ENCODE peak calls at places on chromosomes 7 and 10, in ten cellular contexts. H is H9, M is psoas muscle, R is chondrocyte, E is progenitor cell of endocrine pancreas, L is A549, Z is PC-9, J is mesothelial cell of epicardium, I is tibial artery, O is AG04450. K is an unnamed sample.

GRCh38 chr10:6794441-6794840 is 214.4 kb upstream of the PRKCQ start:
- DNase-seq in H (no peak), M (no peak), R (no peak), E (no peak), L (no peak), Z (no peak), J (no peak), I (no peak), O (no peak), K (no peak)

GRCh38 chr7:142750321-142750938 is 1.2 kb downstream of the PRSS1 start:
- DNase-seq in H (no peak), M (no peak), R (no peak), E (no peak), L (no peak), Z (no peak), J (no peak), I (no peak), O (no peak), K (no peak)

GRCh38 chr7:155145477-155146255 is 75.5 kb downstream of the HTR5A start:
- DNase-seq in H (no peak), M (no peak), R (no peak), E (no peak), L (no peak), Z (no peak), J (no peak), I (no peak), O (no peak), K (no peak)

GRCh38 chr7:30770936-30771858 is at the start of gene MINDY4:
- DNase-seq in H (peak), M (peak), R (no peak), E (peak), L (peak), Z (peak), J (peak), I (peak), O (peak), K (peak)

GRCh38 chr7:81445462-81445861 is 324.4 kb downstream of the HGF start:
- DNase-seq in H (no peak), M (no peak), R (no peak), E (no peak), L (no peak), Z (no peak), J (no peak), I (no peak), O (no peak), K (no peak)

GRCh38 chr7:18352339-18353255 is 143.0 kb upstream of the HDAC9 start:
- DNase-seq in H (peak), M (peak), R (no peak), E (peak), L (peak), Z (peak), J (no peak), I (no peak), O (peak), K (peak)

GRCh38 chr7:81111358-81111757 is 192.5 kb upstream of the SEMA3C start:
- DNase-seq in H (no peak), M (no peak), R (no peak), E (no peak), L (no peak), Z (peak), J (no peak), I (no peak), O (peak), K (no peak)

GRCh38 chr10:63819753-63820347 is 298.6 kb downstream of the REEP3 start:
- DNase-seq in H (peak), M (peak), R (no peak), E (peak), L (peak), Z (peak), J (peak), I (peak), O (peak), K (peak)

GRCh38 chr7:157046681-157047080 is 36.2 kb upstream of the MNX1 start:
- DNase-seq in H (no peak), M (no peak), R (no peak), E (no peak), L (no peak), Z (peak), J (no peak), I (no peak), O (no peak), K (no peak)

GRCh38 chr10:120327671-120328070 is 129.4 kb upstream of the PLPP4 start:
- DNase-seq in H (no peak), M (no peak), R (no peak), E (no peak), L (no peak), Z (no peak), J (no peak), I (no peak), O (no peak), K (peak)

GRCh38 chr10:4051011-4051407 is 266.0 kb upstream of the KLF6 start:
- DNase-seq in H (no peak), M (no peak), R (no peak), E (no peak), L (no peak), Z (no peak), J (no peak), I (peak), O (no peak), K (no peak)

GRCh38 chr7:24963218-24963617 is 16.8 kb downstream of the OSBPL3 start:
- DNase-seq in H (no peak), M (peak), R (no peak), E (no peak), L (no peak), Z (no peak), J (no peak), I (peak), O (no peak), K (no peak)

GRCh38 chr7:5549096-5549896 is 125.7 kb upstream of the TNRC18 start:
- DNase-seq in H (no peak), M (peak), R (no peak), E (no peak), L (peak), Z (peak), J (no peak), I (no peak), O (no peak), K (no peak)

GRCh38 chr7:132430863-132431822 is 145.1 kb downstream of the PLXNA4 start:
- DNase-seq in H (no peak), M (no peak), R (no peak), E (no peak), L (peak), Z (no peak), J (no peak), I (no peak), O (peak), K (no peak)

GRCh38 chr10:27242951-27243551 is 2.5 kb upstream of the ACBD5 start:
- DNase-seq in H (peak), M (no peak), R (no peak), E (no peak), L (peak), Z (no peak), J (no peak), I (peak), O (no peak), K (peak)

GRCh38 chr10:27240891-27241639 is 468 bp upstream of the ACBD5 start:
- DNase-seq in H (peak), M (peak), R (no peak), E (no peak), L (no peak), Z (no peak), J (no peak), I (no peak), O (no peak), K (peak)

GRCh38 chr10:27240212-27240890 is at the start of gene ACBD5:
- DNase-seq in H (peak), M (peak), R (peak), E (peak), L (peak), Z (peak), J (no peak), I (peak), O (peak), K (peak)

GRCh38 chr10:27241640-27242472 is 1.3 kb upstream of the ACBD5 start:
- DNase-seq in H (peak), M (peak), R (peak), E (peak), L (peak), Z (peak), J (peak), I (peak), O (peak), K (peak)

GRCh38 chr10:27242473-27242950 is 1.9 kb upstream of the ACBD5 start:
- DNase-seq in H (no peak), M (no peak), R (no peak), E (no peak), L (no peak), Z (no peak), J (no peak), I (no peak), O (no peak), K (no peak)
- TF ChIP-seq CTCF in H (no peak), M (no peak), R (peak), E (no peak), L (no peak), Z (no peak), J (no peak), I (no peak), O (no peak), K (peak)

GRCh38 chr10:132607961-132608495 is 70.4 kb downstream of the INPP5A start:
- DNase-seq in H (no peak), M (no peak), R (peak), E (no peak), L (no peak), Z (no peak), J (no peak), I (no peak), O (no peak), K (no peak)

GRCh38 chr10:132608511-132609195 is 71.1 kb downstream of the INPP5A start:
- DNase-seq in H (no peak), M (no peak), R (peak), E (no peak), L (no peak), Z (no peak), J (no peak), I (peak), O (no peak), K (no peak)

GRCh38 chr10:132606031-132606491 is 68.5 kb downstream of the INPP5A start:
- DNase-seq in H (no peak), M (no peak), R (no peak), E (no peak), L (no peak), Z (no peak), J (no peak), I (no peak), O (no peak), K (no peak)

GRCh38 chr10:132606536-132607316 is 69.1 kb downstream of the INPP5A start:
- DNase-seq in H (no peak), M (peak), R (peak), E (no peak), L (no peak), Z (no peak), J (no peak), I (peak), O (no peak), K (no peak)

DNA sequence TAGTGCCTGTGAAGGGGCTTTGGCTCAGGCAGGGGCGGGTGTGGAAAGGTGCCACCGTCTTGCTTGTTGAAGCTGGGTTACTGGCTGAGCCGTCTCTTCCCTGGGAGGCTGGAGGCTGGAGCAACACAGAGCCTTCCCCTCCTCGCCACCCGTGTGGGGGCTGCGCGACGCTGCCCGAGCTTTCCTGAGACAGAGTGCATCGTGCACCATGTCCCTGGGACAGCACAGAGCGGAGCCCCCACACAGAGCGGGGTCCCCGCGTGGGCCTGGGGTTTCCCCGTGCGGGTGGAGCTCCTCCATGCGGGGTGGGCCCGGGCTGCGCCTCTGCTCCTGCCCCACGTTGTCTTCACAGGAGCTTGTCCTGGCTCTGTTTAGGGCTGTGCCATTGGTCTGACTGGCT is 69.9 kb downstream of the INPP5A start:
- DNase-seq in H (no peak), M (no peak), R (peak), E (no peak), L (no peak), Z (no peak), J (no peak), I (no peak), O (no peak), K (no peak)
- TF ChIP-seq CTCF in H (no peak), M (no peak), R (no peak), E (no peak), L (no peak), Z (no peak), J (no peak), I (no peak), O (no peak), K (no peak)

GRCh38 chr7:40507166-40507565 is 372.4 kb downstream of the SUGCT start:
- DNase-seq in H (no peak), M (no peak), R (no peak), E (no peak), L (no peak), Z (no peak), J (no peak), I (no peak), O (no peak), K (no peak)
- TF ChIP-seq CTCF in H (peak), M (peak), R (peak), E (peak), L (peak), Z (peak), J (peak), I (no peak), O (no peak), K (no peak)

GRCh38 chr10:133039107-133039822 is 48.5 kb upstream of the ADGRA1 start:
- DNase-seq in H (peak), M (no peak), R (no peak), E (no peak), L (peak), Z (no peak), J (no peak), I (no peak), O (no peak), K (peak)
- TF ChIP-seq CTCF in H (peak), M (no peak), R (no peak), E (peak), L (no peak), Z (no peak), J (no peak), I (no peak), O (no peak), K (no peak)

GRCh38 chr7:4185736-4186512 is 496.2 kb upstream of the FOXK1 start:
- DNase-seq in H (no peak), M (no peak), R (no peak), E (no peak), L (no peak), Z (no peak), J (no peak), I (no peak), O (no peak), K (no peak)
- TF ChIP-seq CTCF in H (no peak), M (no peak), R (no peak), E (no peak), L (no peak), Z (no peak), J (no peak), I (no peak), O (no peak), K (no peak)

DNA sequence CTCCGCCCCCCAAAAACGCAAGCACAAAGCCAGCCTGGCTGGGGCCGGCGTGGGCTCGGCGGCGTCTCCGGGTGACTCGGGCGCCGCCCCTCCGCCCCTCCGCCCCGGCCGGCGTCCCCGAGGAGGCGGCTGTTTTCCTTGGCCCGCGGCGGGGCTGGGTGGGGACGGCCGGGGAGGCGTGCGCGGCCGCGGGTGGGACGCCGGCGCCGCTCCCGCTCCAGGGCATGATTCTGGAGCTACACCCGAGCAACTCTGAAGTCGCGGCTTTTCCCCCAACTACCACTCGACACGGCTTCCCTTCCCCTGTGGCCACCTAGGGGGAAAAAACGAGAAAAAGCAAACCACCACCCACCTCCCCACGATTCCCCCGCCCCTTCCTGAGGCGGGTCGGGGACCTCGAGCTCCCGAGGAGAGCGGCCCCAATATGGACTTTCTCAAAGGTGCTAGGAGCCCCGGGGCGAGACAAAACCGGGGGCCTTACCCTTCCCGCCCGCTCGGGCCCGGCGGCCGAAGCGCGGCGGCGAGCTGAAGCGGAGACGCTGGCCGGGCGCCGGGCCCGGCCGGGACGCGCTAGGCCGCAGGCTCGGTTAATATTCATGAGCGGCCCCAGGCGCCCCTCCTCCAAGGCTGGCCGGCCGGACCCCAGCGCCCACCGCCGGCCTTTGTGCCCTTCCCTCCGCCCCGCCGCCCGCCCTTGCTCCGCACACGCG is 856 bp downstream of the ARHGAP21 start:
- DNase-seq in H (peak), M (peak), R (no peak), E (peak), L (peak), Z (no peak), J (peak), I (peak), O (no peak), K (peak)
- TF ChIP-seq CTCF in H (no peak), M (no peak), R (peak), E (peak), L (no peak), Z (no peak), J (no peak), I (no peak), O (peak), K (no peak)

GRCh38 chr7:638256-639011 is 88.1 kb upstream of the DNAAF5 start:
- DNase-seq in H (no peak), M (no peak), R (no peak), E (no peak), L (no peak), Z (no peak), J (no peak), I (no peak), O (no peak), K (no peak)

GRCh38 chr7:645606-646005 is 80.9 kb upstream of the DNAAF5 start:
- DNase-seq in H (no peak), M (no peak), R (no peak), E (no peak), L (no peak), Z (no peak), J (no peak), I (no peak), O (no peak), K (no peak)

GRCh38 chr7:644381-645305 is 81.9 kb upstream of the DNAAF5 start:
- DNase-seq in H (no peak), M (no peak), R (no peak), E (no peak), L (no peak), Z (no peak), J (no peak), I (no peak), O (no peak), K (no peak)

GRCh38 chr7:641269-641671 is 85.2 kb upstream of the DNAAF5 start:
- DNase-seq in H (no peak), M (no peak), R (no peak), E (no peak), L (no peak), Z (no peak), J (no peak), I (no peak), O (no peak), K (no peak)

GRCh38 chr7:641966-642365 is 84.5 kb upstream of the DNAAF5 start:
- DNase-seq in H (no peak), M (no peak), R (no peak), E (no peak), L (no peak), Z (no peak), J (no peak), I (no peak), O (no peak), K (no peak)
- TF ChIP-seq CTCF in H (no peak), M (no peak), R (no peak), E (no peak), L (no peak), Z (no peak), J (no peak), I (no peak), O (no peak), K (no peak)

DNA sequence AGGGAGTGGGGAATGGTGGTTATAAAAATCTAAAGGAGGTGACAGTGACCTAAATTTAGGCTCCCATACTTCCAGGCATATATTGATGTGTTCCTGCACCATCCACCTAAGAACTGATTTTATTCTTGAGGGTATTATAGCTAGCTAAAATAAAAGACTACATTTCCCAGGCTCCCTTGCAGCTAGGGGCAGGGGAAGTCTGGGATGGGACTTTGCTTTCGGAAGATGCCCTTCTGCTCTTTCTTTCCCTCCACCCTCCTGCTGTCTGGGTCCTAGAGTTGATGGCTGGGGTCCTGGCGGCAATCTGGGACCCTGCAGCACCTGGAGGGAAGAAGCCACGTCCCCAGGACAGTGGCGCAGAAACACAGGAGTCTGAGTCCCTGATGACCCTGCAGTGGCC is 53.8 kb upstream of the SAMD8 start:
- DNase-seq in H (no peak), M (no peak), R (no peak), E (no peak), L (no peak), Z (no peak), J (no peak), I (no peak), O (no peak), K (no peak)
- TF ChIP-seq CTCF in H (no peak), M (no peak), R (no peak), E (no peak), L (no peak), Z (no peak), J (no peak), I (no peak), O (no peak), K (no peak)

GRCh38 chr10:88687853-88688467 is 18.1 kb upstream of the LIPK start:
- DNase-seq in H (no peak), M (no peak), R (no peak), E (no peak), L (peak), Z (no peak), J (no peak), I (no peak), O (no peak), K (no peak)
- TF ChIP-seq CTCF in H (peak), M (peak), R (peak), E (peak), L (peak), Z (peak), J (peak), I (peak), O (peak), K (peak)